ENCODE peak calls at places on chromosomes 1 and 21, in eight cellular contexts. B is NCI-H446 treated with DMSO at 0.1 percent for 48 hours; Z is iris pigment epithelial cell; F is effector memory CD4-positive, alpha-beta T cell; I is dorsolateral prefrontal cortex; R is sciatic nerve; M is cardiac muscle cell; O is caudate nucleus. T is an unnamed sample.

GRCh38 chr1:2472109-2472508 is 4.0 kb upstream of the PLCH2 start:
- DNase-seq in B (no peak), F (no peak), M (no peak), I (no peak), O (no peak), Z (no peak), R (no peak), T (no peak)

GRCh38 chr1:108079550-108079949 is 114.6 kb upstream of the VAV3 start:
- DNase-seq in F (peak; percentile 5), O (no peak), M (peak; percentile 68), Z (no peak), B (no peak), I (no peak), R (no peak), T (no peak)

GRCh38 chr1:232566093-232566492 is 63.8 kb downstream of the SIPA1L2 start:
- DNase-seq in O (no peak), M (no peak), I (no peak), B (no peak), Z (no peak), R (no peak), F (no peak), T (no peak)

GRCh38 chr1:68624233-68624632 is 127.4 kb upstream of the DEPDC1 start:
- DNase-seq in M (no peak), F (no peak), B (peak; percentile 36), Z (peak; percentile 15), O (no peak), R (no peak), I (no peak), T (peak; percentile 16)

GRCh38 chr21:36989699-36990507 is 16.6 kb upstream of the RIPPLY3 start:
- DNase-seq in I (peak; percentile 85), R (peak; percentile 96), Z (peak; percentile 92), O (peak; percentile 87), M (peak; percentile 96), B (peak; percentile 78), F (peak; percentile 65), T (peak; percentile 100)

GRCh38 chr21:45820171-45821091 is 161.1 kb upstream of the COL6A1 start:
- DNase-seq in I (peak; percentile 74), O (peak; percentile 91), R (peak; percentile 88), F (peak; percentile 49), B (peak; percentile 57), Z (peak; percentile 88), M (peak; percentile 94), T (peak; percentile 95)

GRCh38 chr1:70863256-70863655 is 184.4 kb downstream of the PTGER3 start:
- DNase-seq in O (no peak), Z (no peak), F (no peak), B (no peak), I (no peak), R (no peak), M (no peak), T (peak; percentile 23)

GRCh38 chr1:94755675-94756074 is 64.5 kb upstream of the SLC44A3 start:
- DNase-seq in Z (peak; percentile 99), M (peak; percentile 22), O (no peak), R (no peak), F (no peak), I (no peak), B (no peak), T (peak; percentile 84)

GRCh38 chr21:44742418-44743153 is 31.2 kb upstream of the TSPEAR start:
- DNase-seq in R (no peak), M (no peak), I (no peak), Z (peak; percentile 14), O (no peak), F (no peak), B (no peak), T (no peak)

GRCh38 chr1:118988186-118989005 is at the start of gene TBX15:
- DNase-seq in B (no peak), R (peak; percentile 69), M (no peak), F (no peak), Z (no peak), O (no peak), I (no peak), T (peak; percentile 76)

GRCh38 chr1:183152216-183152615 is 33.8 kb upstream of the LAMC2 start:
- DNase-seq in I (no peak), M (no peak), O (no peak), R (no peak), Z (no peak), B (no peak), F (no peak), T (no peak)

GRCh38 chr1:157137773-157138219 is 399 bp downstream of the ETV3 start:
- DNase-seq in F (no peak), R (no peak), M (no peak), Z (no peak), B (no peak), O (no peak), I (no peak), T (no peak)

GRCh38 chr1:61329556-61329955 is 247.2 kb downstream of the NFIA start:
- DNase-seq in B (no peak), Z (no peak), O (no peak), M (no peak), F (no peak), I (no peak), R (no peak), T (no peak)

T was measured in GM03348.